ENCODE peak calls at places on chromosomes 7 and 10, in nine cellular contexts. S, R, T, O, W, K, U, V and F are unnamed samples. For H3K36me3 and H3K9me3, the result is how much of the 10 kb centered on the place peaks cover.

GRCh38 chr7:128398016-128398840 is 11.6 kb downstream of the IMPDH1 start:
- DNase-seq in V (peak), U (peak), R (peak), S (peak), O (peak), T (no peak), W (peak), K (peak), F (no peak)

GRCh38 chr10:109430844-109431243 is 492.5 kb downstream of the XPNPEP1 start:
- DNase-seq in V (no peak), U (no peak), T (no peak), W (no peak), O (no peak), R (no peak), K (no peak), S (no peak), F (no peak)

GRCh38 chr10:75058142-75058541 is 53.3 kb upstream of the SAMD8 start:
- DNase-seq in V (no peak), R (no peak), K (no peak), S (no peak), W (no peak), O (no peak), U (no peak), T (no peak), F (peak)

GRCh38 chr7:66627151-66627681 is 1.5 kb upstream of the KCTD7 start:
- DNase-seq in U (peak), R (no peak), O (no peak), W (no peak), T (no peak), S (peak), V (no peak), K (no peak), F (no peak)

GRCh38 chr10:5252177-5253037 is 55.8 kb downstream of the AKR1C4 start:
- DNase-seq in K (no peak), T (no peak), U (peak), O (no peak), W (no peak), V (no peak), R (no peak), S (no peak), F (peak)

GRCh38 chr7:87217983-87218653 is 1.4 kb downstream of the TMEM243 start:
- DNase-seq in O (no peak), T (no peak), S (no peak), K (no peak), R (no peak), U (no peak), W (no peak), V (no peak), F (no peak)

GRCh38 chr10:130179640-130180039 is 43.4 kb downstream of the GLRX3 start:
- DNase-seq in K (no peak), V (no peak), U (peak), T (no peak), W (no peak), O (no peak), R (peak), S (peak), F (no peak)

GRCh38 chr10:112756118-112756512 is 193.9 kb upstream of the TCF7L2 start:
- DNase-seq in K (no peak), R (no peak), V (no peak), W (no peak), T (no peak), U (no peak), S (no peak), O (no peak), F (no peak)

GRCh38 chr7:55526329-55526728 is 46.0 kb downstream of the VOPP1 start:
- DNase-seq in W (no peak), V (no peak), T (no peak), U (no peak), K (no peak), S (peak), O (peak), R (no peak), F (no peak)

GRCh38 chr10:34954142-34954541 is 136.0 kb downstream of the CUL2 start:
- DNase-seq in W (no peak), T (peak), V (no peak), U (no peak), K (no peak), O (peak), R (no peak), S (no peak), F (no peak)

GRCh38 chr7:156544919-156545715 is 95.5 kb upstream of the RNF32 start:
- DNase-seq in V (no peak), U (no peak), S (no peak), W (no peak), R (no peak), K (no peak), T (no peak), O (no peak), F (no peak)

GRCh38 chr10:29658984-29659769 is 24.4 kb upstream of the SVIL start:
- DNase-seq in W (no peak), O (peak), U (peak), S (no peak), V (no peak), K (peak), R (peak), T (no peak), F (no peak)

GRCh38 chr10:102996876-102997275 is 78.8 kb downstream of the CNNM2 start:
- DNase-seq in T (no peak), S (no peak), K (no peak), U (no peak), V (no peak), R (no peak), W (no peak), O (no peak), F (no peak)

GRCh38 chr7:145050415-145050814 is 214.6 kb upstream of the TPK1 start:
- DNase-seq in V (no peak), U (no peak), S (no peak), W (no peak), K (no peak), T (no peak), O (no peak), R (no peak), F (no peak)

GRCh38 chr7:38296059-38296857 is 22.8 kb upstream of the TARP start:
- DNase-seq in U (no peak), T (no peak), K (no peak), W (no peak), R (no peak), O (no peak), S (no peak), V (no peak), F (no peak)

GRCh38 chr10:73991846-73992245 is 6.1 kb upstream of the VCL start:
- DNase-seq in S (peak), R (no peak), U (no peak), T (no peak), O (peak), W (peak), V (peak), K (no peak), F (peak)

GRCh38 chr10:63780075-63780474 is 258.9 kb downstream of the REEP3 start:
- DNase-seq in T (no peak), V (no peak), R (peak), S (no peak), O (no peak), U (no peak), K (no peak), W (no peak), F (no peak)

GRCh38 chr7:907158-907980 is 31.0 kb downstream of the GET4 start:
- DNase-seq in O (no peak), U (no peak), V (no peak), W (no peak), T (no peak), K (no peak), S (peak), R (no peak), F (no peak)

GRCh38 chr7:50276446-50276845 is 28.1 kb upstream of the IKZF1 start:
- DNase-seq in V (no peak), S (no peak), T (no peak), W (no peak), U (no peak), O (no peak), K (no peak), R (no peak), F (no peak)

GRCh38 chr7:78125884-78126283 is 327.3 kb downstream of the PHTF2 start:
- DNase-seq in T (no peak), V (no peak), O (no peak), U (peak), W (no peak), K (no peak), S (no peak), R (no peak), F (no peak)

GRCh38 chr7:27189560-27190283 is 4.7 kb upstream of the HOXA11 start:
- DNase-seq in S (no peak), W (no peak), K (no peak), O (peak), T (peak), V (no peak), U (no peak), R (no peak), F (no peak)

GRCh38 chr10:102704915-102705314 is 9.3 kb downstream of the ARL3 start:
- DNase-seq in S (no peak), K (no peak), O (no peak), V (no peak), R (no peak), T (no peak), U (peak), W (no peak), F (no peak)

GRCh38 chr7:48872548-48872947 is 51.8 kb upstream of the CDC14C start:
- DNase-seq in S (no peak), V (no peak), K (no peak), U (no peak), W (no peak), T (no peak), O (no peak), R (no peak), F (no peak)

GRCh38 chr7:39948375-39948774 is 1.7 kb upstream of the CDK13 start:
- DNase-seq in W (no peak), K (no peak), T (no peak), U (no peak), S (no peak), O (no peak), R (no peak), V (no peak), F (peak)

GRCh38 chr7:100602889-100603696 is 930 bp downstream of the PCOLCE start:
- DNase-seq in T (no peak), V (no peak), R (no peak), S (peak), U (peak), K (peak), W (peak), O (no peak), F (no peak)

GRCh38 chr7:104499975-104500374 is 171.6 kb downstream of the LHFPL3 start:
- DNase-seq in W (no peak), T (no peak), R (no peak), O (no peak), U (no peak), V (no peak), K (no peak), S (no peak), F (no peak)

DNA sequence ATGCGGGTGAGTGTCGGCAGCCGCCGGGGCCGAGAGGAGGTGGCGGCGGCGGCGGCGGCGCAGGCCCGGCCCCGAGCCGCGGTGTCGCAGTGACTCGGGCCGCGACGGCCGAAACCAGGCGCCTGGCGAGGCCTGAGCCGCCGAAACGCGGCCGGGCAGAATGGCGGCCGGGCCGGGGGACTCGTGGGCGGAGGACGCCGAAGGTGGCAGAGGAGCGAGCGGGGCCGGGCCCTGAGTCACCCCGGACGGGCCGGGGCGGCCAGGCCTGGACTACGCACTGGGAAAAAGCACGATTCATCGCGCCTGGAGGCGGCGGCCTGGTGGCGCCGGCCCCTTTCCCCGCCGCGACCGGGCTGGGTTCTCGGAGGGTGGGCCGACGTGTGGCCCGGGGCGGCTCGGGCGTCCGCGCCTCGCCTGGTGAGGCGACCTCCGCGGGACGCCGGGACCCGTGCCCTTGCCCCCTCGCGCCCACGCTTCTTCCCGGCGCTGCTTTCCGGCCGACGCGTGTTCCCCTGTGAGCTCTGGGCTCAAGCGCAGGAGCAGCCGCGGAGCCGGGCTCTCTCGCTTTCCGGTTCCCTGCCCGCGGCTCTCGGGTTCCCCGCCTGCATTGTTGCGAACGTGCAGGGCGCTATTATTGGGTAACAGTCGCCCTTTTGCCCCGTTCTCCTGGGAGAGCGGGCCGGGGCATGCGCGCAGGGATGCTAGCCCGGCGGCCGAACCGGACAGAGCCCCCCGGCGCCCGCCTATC is 495 bp downstream of the CUL1 start:
- DNase-seq in K (peak), S (peak), V (peak), O (peak), T (peak), R (peak), U (peak), W (peak), F (peak)
- TF ChIP-seq POLR2A in K (peak), S (no peak), V (peak), O (no peak), T (no peak), R (peak), U (no peak), W (peak), F (no peak)

GRCh38 chr7:134959810-134960209 is 26.5 kb upstream of the AGBL3 start:
- DNase-seq in K (no peak), T (no peak), S (no peak), U (no peak), V (no peak), R (no peak), W (no peak), O (no peak), F (no peak)

GRCh38 chr7:134963031-134963430 is 23.3 kb upstream of the AGBL3 start:
- DNase-seq in O (no peak), K (no peak), V (no peak), T (no peak), R (no peak), S (no peak), W (no peak), U (no peak), F (no peak)

GRCh38 chr7:134957005-134957404 is 29.3 kb upstream of the AGBL3 start:
- DNase-seq in S (no peak), V (no peak), R (no peak), W (no peak), K (no peak), U (no peak), O (no peak), T (no peak), F (no peak)

GRCh38 chr7:134966691-134967090 is 19.6 kb upstream of the AGBL3 start:
- DNase-seq in O (no peak), K (no peak), W (no peak), R (no peak), V (no peak), T (no peak), U (no peak), S (no peak), F (no peak)

GRCh38 chr7:134962270-134962669 is 24.0 kb upstream of the AGBL3 start:
- DNase-seq in R (no peak), V (no peak), O (no peak), W (no peak), T (no peak), S (no peak), K (no peak), U (no peak), F (no peak)
- H3K36me3 ChIP-seq in R (under half), V (half or more), O (under half), W (under half), T (half or more), S (half or more), K (under half), U (half or more), F (under half)

GRCh38 chr10:23195846-23196200 is 3.7 kb downstream of the PTF1A start:
- DNase-seq in R (no peak), V (no peak), S (no peak), T (no peak), W (no peak), U (no peak), K (no peak), O (no peak), F (no peak)
- H3K9me3 ChIP-seq in R (under half), V (under half), S (under half), T (under half), W (under half), U (under half), K (under half), O (under half), F (under half)

DNA sequence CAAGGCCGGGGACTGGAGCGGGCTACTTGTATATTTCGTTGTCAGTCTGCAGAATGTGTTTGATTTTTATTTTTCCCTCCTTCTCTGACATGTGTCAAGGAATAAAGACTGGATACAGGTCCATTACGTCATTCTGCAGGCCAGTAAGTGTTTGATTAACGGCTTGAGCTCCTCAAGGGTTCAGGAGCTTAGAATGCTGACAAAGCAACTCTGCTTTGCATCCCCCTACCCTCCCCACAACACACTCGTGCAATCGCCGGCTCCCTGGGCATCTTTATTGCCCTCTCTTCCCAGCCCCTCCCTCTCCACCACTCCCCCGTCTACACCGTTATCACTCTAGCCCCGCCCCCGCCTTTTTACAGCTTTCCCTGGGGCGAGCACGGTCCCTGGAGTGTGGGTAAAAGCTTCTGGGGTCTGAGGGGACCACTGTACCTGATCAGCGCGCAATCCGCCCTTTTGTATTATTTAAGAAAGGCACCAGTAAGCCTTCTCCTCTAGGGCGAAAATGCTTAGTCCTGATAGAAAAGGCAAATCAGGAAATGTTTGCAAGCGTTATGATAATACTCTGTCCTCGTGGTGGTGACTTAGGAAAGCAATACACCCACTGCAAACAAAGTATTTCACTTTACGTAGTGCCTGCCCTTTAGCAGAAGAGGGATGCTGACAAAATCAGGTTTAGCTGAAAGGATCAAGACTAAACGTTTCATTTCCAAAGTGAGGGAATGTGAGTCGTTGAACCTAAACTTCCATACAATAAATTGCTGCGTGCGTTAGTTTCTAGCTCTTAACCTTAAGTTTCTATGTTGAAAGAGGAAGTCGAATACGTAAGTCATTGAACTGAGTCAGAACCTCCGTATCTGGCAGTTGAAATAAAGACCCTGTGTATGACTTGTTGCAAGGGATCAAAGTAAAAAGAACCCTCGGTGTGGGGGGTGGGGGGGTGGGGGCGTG is 1.4 kb upstream of the CREB5 start:
- DNase-seq in W (peak), U (peak), O (no peak), V (no peak), S (peak), K (peak), T (peak), R (peak), F (no peak)
- TF ChIP-seq POLR2A in W (no peak), U (peak), O (no peak), V (no peak), S (no peak), K (no peak), T (no peak), R (no peak), F (no peak)

DNA sequence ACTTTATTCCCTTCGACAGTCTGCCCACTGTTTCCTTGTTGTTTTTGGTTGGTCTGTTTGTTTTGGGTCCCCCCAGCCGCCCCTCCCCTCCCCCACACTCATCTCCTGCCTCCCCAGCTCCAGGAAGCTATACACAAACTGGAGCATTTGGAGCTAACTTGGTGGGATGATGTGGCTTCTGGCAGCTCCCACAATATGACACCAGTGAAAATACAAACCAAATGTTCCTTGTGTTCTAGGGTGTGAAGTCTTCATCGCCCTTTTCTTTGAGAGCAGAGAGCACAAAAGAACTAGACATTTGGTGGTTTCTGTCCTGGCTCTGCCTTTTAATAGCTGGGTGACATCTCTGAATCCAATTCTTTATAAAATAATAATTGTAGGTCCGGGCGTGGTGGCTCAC is 33.8 kb downstream of the CREB5 start:
- DNase-seq in K (no peak), O (no peak), V (no peak), T (no peak), U (no peak), R (no peak), S (no peak), W (no peak), F (no peak)
- H3K36me3 ChIP-seq in K (under half), O (under half), V (under half), T (under half), U (under half), R (under half), S (under half), W (under half), F (under half)

GRCh38 chr10:117133273-117134083 is 4.6 kb downstream of the VAX1 start:
- DNase-seq in O (no peak), T (no peak), R (no peak), K (no peak), U (no peak), W (no peak), S (no peak), V (no peak), F (no peak)

GRCh38 chr10:117136391-117136975 is 1.6 kb downstream of the VAX1 start:
- DNase-seq in V (no peak), W (no peak), K (no peak), U (no peak), R (no peak), S (no peak), O (no peak), T (no peak), F (no peak)

GRCh38 chr10:117135480-117136140 is 2.5 kb downstream of the VAX1 start:
- DNase-seq in O (no peak), V (no peak), T (no peak), U (no peak), S (no peak), K (no peak), W (no peak), R (no peak), F (no peak)

GRCh38 chr10:117134084-117135025 is 3.7 kb downstream of the VAX1 start:
- DNase-seq in V (no peak), W (no peak), T (no peak), R (no peak), K (no peak), U (no peak), O (no peak), S (no peak), F (no peak)

GRCh38 chr10:117135026-117135372 is 3.1 kb downstream of the VAX1 start:
- DNase-seq in U (no peak), R (no peak), W (no peak), S (no peak), V (no peak), O (no peak), T (no peak), K (no peak), F (no peak)
- H3K9me3 ChIP-seq in U (under half), R (under half), W (under half), S (under half), V (under half), O (under half), T (under half), K (under half), F (under half)

DNA sequence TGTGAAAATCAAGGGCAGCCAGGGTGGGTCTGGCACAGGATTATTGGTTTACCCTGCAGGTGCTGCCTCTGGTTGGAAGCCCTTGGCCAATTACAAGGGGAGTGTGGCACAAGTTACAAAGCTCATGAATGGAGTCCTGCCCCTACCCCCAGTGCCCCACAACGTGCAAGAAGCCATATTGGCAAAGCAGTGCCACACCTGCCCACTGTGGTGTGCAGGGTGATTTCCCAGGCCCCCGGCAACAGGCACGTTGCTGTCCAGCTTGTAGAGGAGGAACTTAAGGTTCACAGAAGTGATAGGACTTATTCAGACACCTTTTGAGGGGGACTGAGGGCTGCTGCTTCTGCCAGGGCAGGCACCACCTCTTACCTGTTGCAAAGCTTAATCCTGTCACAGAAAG is 11.4 kb downstream of the LHPP start:
- DNase-seq in R (no peak), T (no peak), S (no peak), K (no peak), O (no peak), U (no peak), W (no peak), V (no peak), F (no peak)
- TF ChIP-seq POLR2A in R (no peak), T (no peak), S (no peak), K (no peak), O (no peak), U (no peak), W (no peak), V (no peak), F (no peak)